ENCODE peak calls at places on chromosomes 13 and 19, in four cellular contexts. One of them, this sample, is unnamed.

GRCh38 chr19:39145180-39145953 is 19.8 kb downstream of the PAK4 start:
- DNase-seq in HepG2: peak
- DNase-seq in GM12878: no peak
- DNase-seq in K562: no peak
- DNase-seq in this sample: no peak

GRCh38 chr13:108961542-108962125 is 332.2 kb downstream of the MYO16 start:
- DNase-seq in HepG2: peak
- DNase-seq in GM12878: peak
- DNase-seq in K562: peak
- DNase-seq in this sample: no peak

GRCh38 chr13:24083722-24084421 is 76.6 kb upstream of the SPATA13 start:
- DNase-seq in HepG2: no peak
- DNase-seq in GM12878: no peak
- DNase-seq in K562: no peak
- DNase-seq in this sample: no peak

GRCh38 chr13:60047943-60048342 is 115.8 kb downstream of the DIAPH3 start:
- DNase-seq in HepG2: no peak
- DNase-seq in GM12878: no peak
- DNase-seq in K562: no peak
- DNase-seq in this sample: no peak

GRCh38 chr19:34499155-34499834 is 17.7 kb downstream of the WTIP start:
- DNase-seq in HepG2: no peak
- DNase-seq in GM12878: no peak
- DNase-seq in K562: no peak
- DNase-seq in this sample: peak

GRCh38 chr19:7852851-7853759 is 21.1 kb downstream of the PRR36 start:
- DNase-seq in HepG2: peak
- DNase-seq in GM12878: no peak
- DNase-seq in K562: peak
- DNase-seq in this sample: peak

GRCh38 chr13:20193924-20194631 is 1.3 kb upstream of the GJB2 start:
- DNase-seq in HepG2: no peak
- DNase-seq in GM12878: no peak
- DNase-seq in K562: no peak
- DNase-seq in this sample: no peak

GRCh38 chr13:79459906-79460305 is 21.0 kb upstream of the NDFIP2 start:
- DNase-seq in HepG2: no peak
- DNase-seq in GM12878: no peak
- DNase-seq in K562: no peak
- DNase-seq in this sample: no peak

GRCh38 chr19:33110201-33110910 is 21.6 kb upstream of the WDR88 start:
- DNase-seq in HepG2: no peak
- DNase-seq in GM12878: no peak
- DNase-seq in K562: no peak
- DNase-seq in this sample: no peak

GRCh38 chr13:80342541-80343371 is 1.8 kb upstream of the SPRY2 start:
- DNase-seq in HepG2: peak
- DNase-seq in GM12878: no peak
- DNase-seq in K562: peak
- DNase-seq in this sample: peak

GRCh38 chr19:30087381-30088138 is 145.5 kb downstream of the URI1 start:
- DNase-seq in HepG2: no peak
- DNase-seq in GM12878: no peak
- DNase-seq in K562: no peak
- DNase-seq in this sample: no peak

GRCh38 chr13:33228645-33229445 is 56.7 kb downstream of the STARD13 start:
- DNase-seq in HepG2: peak
- DNase-seq in GM12878: no peak
- DNase-seq in K562: peak
- DNase-seq in this sample: no peak

GRCh38 chr13:70960841-70961443 is 852.7 kb upstream of the KLHL1 start:
- DNase-seq in HepG2: peak
- DNase-seq in GM12878: peak
- DNase-seq in K562: no peak
- DNase-seq in this sample: no peak

GRCh38 chr19:22882797-22883196 is 50.7 kb downstream of the ZNF723 start:
- DNase-seq in HepG2: peak
- DNase-seq in GM12878: no peak
- DNase-seq in K562: no peak
- DNase-seq in this sample: no peak

GRCh38 chr13:32878172-32878571 is 138.1 kb upstream of the KL start:
- DNase-seq in HepG2: no peak
- DNase-seq in GM12878: no peak
- DNase-seq in K562: no peak
- DNase-seq in this sample: no peak

GRCh38 chr13:98486412-98486811 is 90.5 kb downstream of the STK24 start:
- DNase-seq in HepG2: no peak
- DNase-seq in GM12878: no peak
- DNase-seq in K562: no peak
- DNase-seq in this sample: no peak

GRCh38 chr19:11578342-11579142 is 1.1 kb upstream of the ACP5 start:
- DNase-seq in HepG2: peak
- DNase-seq in GM12878: no peak
- DNase-seq in K562: peak
- DNase-seq in this sample: peak

GRCh38 chr19:45075215-45076028 is 856 bp downstream of the ZNF296 start:
- DNase-seq in HepG2: peak
- DNase-seq in GM12878: peak
- DNase-seq in K562: peak
- DNase-seq in this sample: peak

GRCh38 chr19:29263305-29264080 is 50.5 kb upstream of the UQCRFS1 start:
- DNase-seq in HepG2: peak
- DNase-seq in GM12878: no peak
- DNase-seq in K562: peak
- DNase-seq in this sample: peak

GRCh38 chr19:4584670-4585460 is 25.4 kb upstream of the SEMA6B start:
- DNase-seq in HepG2: no peak
- DNase-seq in GM12878: no peak
- DNase-seq in K562: peak
- DNase-seq in this sample: peak

DNA sequence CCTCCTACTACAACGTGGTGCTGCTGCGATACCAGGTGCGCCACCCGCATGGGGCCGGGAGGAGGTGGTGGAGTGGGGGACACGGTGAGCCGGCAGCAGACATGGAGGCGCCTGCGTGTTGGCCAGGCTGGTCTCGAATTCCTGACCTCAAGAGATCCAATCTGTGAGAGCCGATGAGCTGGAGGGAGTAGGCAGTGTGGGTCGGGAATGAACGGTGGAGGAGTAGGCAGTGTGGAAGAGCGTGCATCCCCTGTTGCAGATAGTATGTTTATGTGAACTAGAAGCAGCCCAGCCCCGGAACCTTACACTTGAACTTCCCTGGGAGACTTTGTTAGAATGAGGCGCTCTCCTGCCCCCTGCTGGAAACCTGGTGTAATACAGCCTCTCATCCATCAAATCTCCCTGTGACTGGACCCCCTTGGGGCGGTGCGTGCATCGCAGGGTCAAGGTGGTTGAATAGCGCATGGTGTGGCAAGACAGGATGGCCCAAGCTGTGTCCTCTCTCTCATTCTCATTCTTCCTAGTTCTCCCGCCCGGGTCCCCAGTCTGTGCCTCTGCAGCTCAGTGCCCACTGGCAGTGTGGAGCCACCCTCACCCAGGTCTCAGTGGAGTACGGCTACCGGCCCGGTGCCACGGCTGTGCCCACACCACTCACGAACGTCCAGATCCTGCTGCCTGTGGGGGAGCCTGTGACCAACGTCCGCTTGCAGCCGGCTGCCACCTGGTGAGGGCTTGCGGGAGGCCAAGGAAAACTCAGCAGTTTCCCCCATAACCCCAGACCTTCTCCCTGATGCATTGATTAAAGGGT is 10.5 kb upstream of the B3GNT3 start:
- DNase-seq in HepG2: peak
- DNase-seq in GM12878: no peak
- DNase-seq in K562: peak
- DNase-seq in this sample: peak
- TF ChIP-seq ETV6 in HepG2: no peak
- TF ChIP-seq ETV6 in GM12878: no peak
- TF ChIP-seq ETV6 in K562: no peak
- TF ChIP-seq ETV6 in this sample: no peak

DNA sequence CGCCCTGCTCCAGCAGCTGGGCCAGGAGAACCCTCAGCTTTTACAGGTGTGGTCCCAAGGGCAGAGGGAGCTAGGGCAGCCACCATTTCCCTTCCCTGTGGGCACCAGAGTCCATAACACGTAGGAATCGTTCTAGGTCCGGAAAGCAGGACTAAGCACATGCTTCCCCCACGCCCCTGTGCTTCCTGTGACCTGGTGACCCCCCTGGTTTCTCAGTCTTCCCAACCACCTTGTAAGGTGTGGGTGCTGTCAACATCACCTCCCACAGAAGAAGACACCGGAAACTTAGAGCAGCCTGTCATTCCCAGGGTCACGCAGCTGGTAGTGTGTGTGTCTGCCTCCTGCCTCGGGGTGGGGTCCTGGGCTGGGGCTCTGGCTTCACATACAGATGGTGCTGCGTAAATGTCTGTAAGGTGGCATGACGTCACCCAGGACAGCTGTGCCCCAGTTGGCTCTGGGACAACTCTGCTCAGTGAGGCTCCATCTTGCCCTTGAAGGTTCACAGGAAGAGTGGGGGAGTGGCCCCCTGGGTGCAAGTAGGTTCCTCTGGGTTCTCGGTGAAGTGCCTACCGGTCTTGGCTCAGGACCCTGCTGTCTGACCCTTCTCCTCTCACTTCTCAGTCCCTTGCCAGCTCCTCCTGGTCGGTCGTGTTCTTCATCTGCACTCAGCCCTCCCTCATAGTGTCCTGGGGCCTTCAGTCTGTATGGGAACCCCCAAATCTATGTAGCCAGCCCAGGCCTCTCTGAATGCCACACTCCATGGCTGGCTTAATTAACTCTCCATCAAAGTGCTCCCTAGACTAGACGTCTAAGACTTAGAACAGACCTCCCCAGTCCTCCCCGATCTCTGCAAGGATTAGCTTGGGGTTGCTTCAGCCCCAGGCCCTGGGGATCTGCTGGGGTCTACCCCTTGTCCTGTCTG is 4.0 kb downstream of the RAD23A start:
- DNase-seq in HepG2: no peak
- DNase-seq in GM12878: no peak
- DNase-seq in K562: no peak
- DNase-seq in this sample: no peak
- TF ChIP-seq ETV6 in HepG2: no peak
- TF ChIP-seq ETV6 in GM12878: no peak
- TF ChIP-seq ETV6 in K562: no peak
- TF ChIP-seq ETV6 in this sample: no peak

GRCh38 chr19:36747750-36748149 is 24.9 kb downstream of the ZNF850 start:
- DNase-seq in HepG2: no peak
- DNase-seq in GM12878: no peak
- DNase-seq in K562: no peak
- DNase-seq in this sample: no peak

GRCh38 chr19:36748431-36749275 is 24.0 kb downstream of the ZNF850 start:
- DNase-seq in HepG2: no peak
- DNase-seq in GM12878: no peak
- DNase-seq in K562: no peak
- DNase-seq in this sample: no peak

GRCh38 chr19:36750066-36750691 is 22.4 kb downstream of the ZNF850 start:
- DNase-seq in HepG2: no peak
- DNase-seq in GM12878: no peak
- DNase-seq in K562: no peak
- DNase-seq in this sample: no peak

GRCh38 chr19:36745870-36746269 is 26.7 kb downstream of the ZNF850 start:
- DNase-seq in HepG2: no peak
- DNase-seq in GM12878: no peak
- DNase-seq in K562: no peak
- DNase-seq in this sample: no peak
- TF ChIP-seq ETV6 in HepG2: no peak
- TF ChIP-seq ETV6 in GM12878: no peak
- TF ChIP-seq ETV6 in K562: no peak
- TF ChIP-seq ETV6 in this sample: no peak

GRCh38 chr13:110379905-110380341 is 72.8 kb downstream of the COL4A2 start:
- DNase-seq in HepG2: no peak
- DNase-seq in GM12878: no peak
- DNase-seq in K562: no peak
- DNase-seq in this sample: no peak

GRCh38 chr13:110381029-110381360 is 73.9 kb downstream of the COL4A2 start:
- DNase-seq in HepG2: no peak
- DNase-seq in GM12878: no peak
- DNase-seq in K562: no peak
- DNase-seq in this sample: no peak

GRCh38 chr13:110379358-110379757 is 72.3 kb downstream of the COL4A2 start:
- DNase-seq in HepG2: no peak
- DNase-seq in GM12878: no peak
- DNase-seq in K562: no peak
- DNase-seq in this sample: no peak

GRCh38 chr13:110382229-110382628 is 75.1 kb downstream of the COL4A2 start:
- DNase-seq in HepG2: no peak
- DNase-seq in GM12878: no peak
- DNase-seq in K562: no peak
- DNase-seq in this sample: no peak

GRCh38 chr13:110380359-110381028 is 73.4 kb downstream of the COL4A2 start:
- DNase-seq in HepG2: no peak
- DNase-seq in GM12878: no peak
- DNase-seq in K562: no peak
- DNase-seq in this sample: no peak
- TF ChIP-seq ETV6 in HepG2: no peak
- TF ChIP-seq ETV6 in GM12878: no peak
- TF ChIP-seq ETV6 in K562: no peak
- TF ChIP-seq ETV6 in this sample: no peak

GRCh38 chr19:43675269-43675879 is 5.4 kb upstream of the PLAUR start:
- DNase-seq in HepG2: no peak
- DNase-seq in GM12878: peak
- DNase-seq in K562: no peak
- DNase-seq in this sample: no peak
- TF ChIP-seq ETV6 in HepG2: no peak
- TF ChIP-seq ETV6 in GM12878: no peak
- TF ChIP-seq ETV6 in K562: no peak
- TF ChIP-seq ETV6 in this sample: no peak

DNA sequence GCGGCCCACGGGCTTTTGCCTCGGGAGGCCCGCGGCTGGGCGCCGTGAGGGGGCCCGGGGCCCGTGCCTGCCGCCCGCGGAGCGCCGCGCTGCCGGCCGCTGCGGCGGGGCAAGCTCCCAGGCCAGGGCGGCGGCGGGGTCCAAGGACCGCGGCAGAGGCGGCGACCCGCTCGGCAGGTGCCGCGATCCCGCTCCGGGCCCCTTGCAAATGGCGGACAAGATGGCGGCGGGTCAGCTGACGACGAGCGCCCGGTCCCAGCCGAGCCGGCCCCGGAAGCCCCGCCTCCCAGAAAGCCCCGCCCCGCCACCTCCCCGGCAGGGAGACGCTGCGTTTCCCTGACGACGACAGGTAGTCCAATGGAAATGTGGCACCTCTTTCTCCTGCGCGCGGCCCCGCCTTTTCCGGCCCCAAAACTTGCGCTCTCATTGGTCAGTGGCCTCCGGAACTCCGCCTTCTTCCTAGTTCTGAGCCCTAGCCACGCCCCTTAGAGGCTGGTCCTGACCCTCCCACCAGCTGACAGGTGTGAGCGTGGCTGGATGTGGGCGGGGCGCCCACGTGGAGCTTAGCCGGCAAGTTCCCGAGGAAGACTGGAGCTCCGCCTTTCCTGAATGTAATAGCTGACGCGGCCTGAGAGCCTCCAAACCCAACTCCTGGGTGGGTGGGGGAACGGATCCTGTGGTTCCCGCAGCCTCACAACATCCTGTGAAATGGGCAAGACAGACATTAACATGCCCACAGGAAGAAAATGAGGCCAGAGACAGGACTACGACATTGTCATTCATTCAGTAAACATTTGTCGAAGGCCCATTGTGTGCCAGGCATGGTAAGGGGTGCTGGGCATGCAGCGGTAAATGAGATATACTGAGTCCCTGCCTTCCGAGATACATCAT is at the start of gene AP3D1:
- DNase-seq in HepG2: peak
- DNase-seq in GM12878: peak
- DNase-seq in K562: peak
- DNase-seq in this sample: peak
- TF ChIP-seq ETV6 in HepG2: no peak
- TF ChIP-seq ETV6 in GM12878: no peak
- TF ChIP-seq ETV6 in K562: no peak
- TF ChIP-seq ETV6 in this sample: no peak

This sample was measured in WTC11.